ENCODE peak calls at places on chromosomes 3 and 15, in nine cellular contexts. G, R, P, H, I, U, W, K and Y are unnamed samples. For H3K27me3, the result is how much of the 10 kb centered on the place peaks cover.

GRCh38 chr3:184040010-184040409 is 8.5 kb downstream of the HTR3D start:
- DNase-seq in P (peak), K (peak), H (no peak), I (no peak), W (no peak), R (peak), G (no peak), U (no peak), Y (no peak)

GRCh38 chr15:68795298-68795848 is 25.3 kb downstream of the ANP32A start:
- DNase-seq in I (peak), R (no peak), G (peak), K (no peak), P (peak), H (peak), W (peak), U (peak), Y (peak)

GRCh38 chr15:41886741-41887140 is 7.1 kb downstream of the SPTBN5 start:
- DNase-seq in P (no peak), H (no peak), W (no peak), U (no peak), G (no peak), I (no peak), K (no peak), R (no peak), Y (no peak)

GRCh38 chr15:79657722-79658121 is 225.6 kb downstream of the MINAR1 start:
- DNase-seq in H (no peak), I (no peak), P (peak), R (no peak), K (no peak), U (no peak), W (no peak), G (no peak), Y (no peak)

GRCh38 chr15:81091889-81092558 is 42.0 kb upstream of the CFAP161 start:
- DNase-seq in W (no peak), I (no peak), R (peak), H (no peak), K (peak), U (no peak), G (no peak), P (no peak), Y (no peak)

GRCh38 chr15:74121040-74121439 is 9.3 kb upstream of the ISLR2 start:
- DNase-seq in I (no peak), U (no peak), R (no peak), G (no peak), P (no peak), H (no peak), W (no peak), K (no peak), Y (no peak)

GRCh38 chr3:117846238-117846637 is 1136.7 kb downstream of the TUSC7 start:
- DNase-seq in R (no peak), U (no peak), G (no peak), P (no peak), I (no peak), W (no peak), H (no peak), K (no peak), Y (no peak)

GRCh38 chr3:186417791-186418190 is 55.8 kb upstream of the DGKG start:
- DNase-seq in U (no peak), W (no peak), H (no peak), P (no peak), R (no peak), I (no peak), K (no peak), G (peak), Y (no peak)

GRCh38 chr3:133937061-133937686 is 41.5 kb upstream of the RAB6B start:
- DNase-seq in U (peak), R (no peak), W (peak), P (peak), I (peak), G (peak), H (peak), K (no peak), Y (no peak)

GRCh38 chr3:196968233-196969000 is at the start of gene PIGZ:
- DNase-seq in P (peak), I (no peak), K (no peak), G (no peak), H (peak), W (no peak), U (no peak), R (no peak), Y (peak)

GRCh38 chr15:63165166-63165859 is 8.0 kb upstream of the RPS27L start:
- DNase-seq in I (no peak), R (no peak), U (no peak), H (no peak), G (no peak), P (no peak), W (no peak), K (no peak), Y (no peak)

GRCh38 chr3:33089515-33089914 is 7.4 kb downstream of the GLB1 start:
- DNase-seq in W (no peak), P (no peak), H (no peak), U (no peak), G (no peak), I (no peak), K (no peak), R (no peak), Y (no peak)

GRCh38 chr3:71647751-71648150 is 64.2 kb upstream of the FOXP1 start:
- DNase-seq in R (no peak), K (no peak), U (no peak), W (no peak), H (no peak), G (no peak), P (no peak), I (no peak), Y (no peak)

GRCh38 chr3:111676177-111677021 is 81.3 kb upstream of the ZBED2 start:
- DNase-seq in H (no peak), U (no peak), W (no peak), P (peak), G (no peak), I (peak), K (peak), R (no peak), Y (no peak)

DNA sequence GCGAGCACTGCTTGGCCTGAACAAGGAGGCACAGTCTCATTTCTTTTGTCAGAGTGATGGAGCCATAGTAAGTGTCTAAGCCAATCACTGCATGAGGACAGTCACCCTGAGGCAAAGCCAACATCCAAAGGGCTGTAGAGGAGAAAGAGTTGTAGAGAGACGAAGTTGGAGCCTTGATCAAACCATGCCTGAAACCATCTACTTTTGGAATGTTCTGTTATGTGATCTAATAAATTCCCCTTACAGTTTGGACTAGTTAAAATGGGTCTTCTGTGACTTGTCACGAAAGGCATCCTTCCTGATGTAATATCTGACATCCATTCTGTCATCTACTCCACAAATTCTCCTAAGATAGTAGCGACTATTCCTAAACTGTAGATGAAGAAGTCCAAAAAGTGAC is 128.3 kb downstream of the FBLN2 start:
- DNase-seq in W (no peak), K (no peak), G (no peak), U (no peak), R (no peak), I (no peak), P (no peak), H (no peak), Y (no peak)
- H3K27me3 ChIP-seq in W (half or more), K (under half), G (under half), U (under half), R (under half), I (under half), P (under half), H (under half), Y (under half)

GRCh38 chr15:64229129-64229724 is 66.4 kb upstream of the PPIB start:
- DNase-seq in G (no peak), P (no peak), U (no peak), I (no peak), H (no peak), K (no peak), W (no peak), R (no peak), Y (no peak)

GRCh38 chr15:64225804-64226203 is 63.0 kb upstream of the PPIB start:
- DNase-seq in R (no peak), W (no peak), P (no peak), G (no peak), U (no peak), H (no peak), K (no peak), I (no peak), Y (no peak)

GRCh38 chr15:64222573-64223361 is 59.9 kb upstream of the PPIB start:
- DNase-seq in W (no peak), I (no peak), G (no peak), U (no peak), P (no peak), K (no peak), H (no peak), R (no peak), Y (no peak)

DNA sequence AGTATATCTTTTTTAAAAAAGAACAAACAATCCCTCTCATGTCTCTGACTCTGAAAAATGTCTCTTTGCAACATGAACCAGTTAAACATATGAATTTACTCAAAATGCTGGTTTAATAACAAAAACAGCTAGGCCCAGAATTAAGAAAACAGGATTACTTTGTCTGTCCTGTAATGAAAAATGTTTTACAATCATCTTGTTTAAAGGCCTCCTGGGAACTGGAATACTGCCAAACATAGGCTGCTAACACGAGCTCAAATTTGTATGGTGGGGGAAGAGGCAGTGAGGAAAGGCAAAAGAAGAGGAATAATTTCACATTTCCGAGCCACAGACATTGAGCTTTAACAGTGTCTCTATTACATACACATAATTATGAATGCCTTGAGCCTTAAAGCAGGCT is 61.7 kb upstream of the PPIB start:
- DNase-seq in H (no peak), U (peak), R (no peak), W (no peak), K (peak), I (no peak), G (no peak), P (no peak), Y (no peak)
- TF ChIP-seq POLR2AphosphoS5 in H (no peak), U (no peak), R (no peak), W (no peak), K (no peak), I (no peak), G (no peak), P (no peak), Y (no peak)

DNA sequence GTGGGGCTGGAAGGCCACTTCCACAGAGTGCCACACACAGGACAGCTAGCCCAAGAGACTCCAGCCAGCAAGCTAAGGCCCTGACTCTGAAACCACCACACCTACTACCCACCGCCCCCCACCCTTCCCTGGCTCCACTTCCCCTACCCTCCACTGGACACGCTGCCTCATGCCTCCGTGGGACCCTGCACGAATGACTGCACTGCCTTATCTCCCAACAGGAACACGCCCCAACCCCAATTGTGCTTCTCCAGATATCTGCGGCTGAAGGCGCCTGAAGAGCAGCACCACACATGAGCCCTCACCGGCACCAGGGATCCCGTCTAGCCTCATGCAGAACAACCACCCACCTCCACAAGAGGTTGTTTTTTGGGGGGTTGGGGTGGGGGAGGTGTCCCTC is 2.6 kb downstream of the LINGO1 start:
- DNase-seq in U (no peak), H (no peak), P (no peak), G (no peak), K (no peak), R (no peak), I (no peak), W (no peak), Y (no peak)
- H3K27me3 ChIP-seq in U (under half), H (under half), P (under half), G (under half), K (under half), R (under half), I (under half), W (under half), Y (under half)

DNA sequence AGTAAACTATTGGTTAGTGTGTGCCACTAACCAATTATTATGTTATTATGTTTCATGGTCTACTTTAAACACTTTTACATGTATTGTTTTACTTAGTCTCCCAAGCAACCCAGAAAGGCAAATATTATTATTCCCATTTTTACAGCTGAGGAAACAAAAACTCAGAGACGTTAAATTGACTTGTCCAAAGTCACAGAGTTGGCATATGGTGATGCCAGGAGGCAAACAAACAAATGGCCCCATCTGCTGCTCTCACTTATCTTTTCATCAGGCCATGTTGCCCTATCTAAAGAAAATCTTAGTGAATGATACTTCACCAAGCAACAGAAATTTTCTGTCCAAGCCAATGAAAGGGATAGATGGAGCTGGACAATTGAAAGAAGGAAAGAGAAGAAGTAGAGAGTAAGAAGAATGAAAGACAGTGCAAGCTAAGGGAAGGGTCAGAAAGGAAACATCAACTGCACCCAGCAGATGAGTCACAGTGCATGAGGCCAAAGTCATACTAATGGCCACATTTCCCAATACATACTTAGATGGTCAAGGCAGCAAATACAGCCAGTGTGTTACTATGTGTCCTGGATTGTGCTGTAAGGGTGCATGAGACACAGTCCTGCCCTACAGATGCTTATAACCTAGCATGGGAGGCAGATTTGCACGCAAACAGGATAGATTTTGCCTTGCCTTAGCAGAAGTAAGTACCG is 266.9 kb downstream of the KCNMB2 start:
- DNase-seq in R (no peak), W (no peak), K (no peak), I (no peak), U (no peak), H (no peak), P (no peak), G (peak), Y (no peak)
- TF ChIP-seq POLR2AphosphoS5 in R (no peak), W (no peak), K (no peak), I (no peak), U (no peak), H (no peak), P (no peak), G (no peak), Y (no peak)

GRCh38 chr3:116051040-116051439 is 394.2 kb downstream of the LSAMP start:
- DNase-seq in W (no peak), I (no peak), U (no peak), K (no peak), R (no peak), P (no peak), H (no peak), G (no peak), Y (no peak)

GRCh38 chr3:116053017-116053416 is 392.3 kb downstream of the LSAMP start:
- DNase-seq in I (no peak), G (no peak), R (no peak), P (no peak), H (no peak), U (no peak), W (no peak), K (no peak), Y (no peak)

GRCh38 chr3:116051586-116051985 is 393.7 kb downstream of the LSAMP start:
- DNase-seq in W (no peak), P (no peak), I (no peak), K (no peak), G (no peak), R (no peak), U (no peak), H (no peak), Y (no peak)

GRCh38 chr3:116050311-116050710 is 395.0 kb downstream of the LSAMP start:
- DNase-seq in W (no peak), G (no peak), R (no peak), K (no peak), U (no peak), I (no peak), H (no peak), P (no peak), Y (no peak)

DNA sequence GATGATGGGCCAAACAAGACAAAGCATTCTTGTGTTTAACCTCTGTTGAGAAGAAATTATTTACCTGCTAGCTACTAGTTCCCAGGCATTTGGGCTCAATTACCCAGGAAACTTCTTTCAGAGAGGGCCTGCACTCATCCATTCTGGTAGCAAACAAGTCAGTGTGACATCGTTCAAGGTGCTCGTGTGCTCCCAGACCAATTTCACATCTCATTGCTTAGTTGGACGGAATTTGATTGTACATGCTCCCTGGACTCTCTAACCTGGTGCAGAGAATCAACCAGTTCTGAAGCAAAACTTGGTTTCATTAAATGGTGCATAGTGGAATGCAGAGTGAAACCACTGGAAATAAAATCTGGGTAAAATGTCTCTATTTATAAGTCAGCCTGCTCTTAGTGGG is 392.7 kb downstream of the LSAMP start:
- DNase-seq in G (no peak), W (no peak), H (no peak), R (no peak), U (no peak), P (no peak), I (no peak), K (no peak), Y (no peak)
- H3K27me3 ChIP-seq in G (under half), W (under half), H (under half), R (under half), U (under half), P (under half), I (under half), K (under half), Y (under half)

GRCh38 chr3:64900916-64901903 is 213.4 kb upstream of the ADAMTS9 start:
- DNase-seq in I (no peak), U (no peak), K (no peak), G (peak), H (no peak), P (no peak), R (no peak), W (no peak), Y (no peak)

GRCh38 chr3:64906011-64906410 is 218.2 kb upstream of the ADAMTS9 start:
- DNase-seq in K (no peak), P (no peak), W (no peak), U (no peak), G (no peak), H (no peak), I (no peak), R (no peak), Y (no peak)

GRCh38 chr3:64902117-64902516 is 214.3 kb upstream of the ADAMTS9 start:
- DNase-seq in I (no peak), R (no peak), H (no peak), W (no peak), G (no peak), P (no peak), U (no peak), K (no peak), Y (no peak)

GRCh38 chr3:64900220-64900619 is 212.4 kb upstream of the ADAMTS9 start:
- DNase-seq in I (no peak), W (no peak), U (no peak), G (peak), K (no peak), P (no peak), R (no peak), H (no peak), Y (no peak)

GRCh38 chr3:64902991-64903390 is 215.2 kb upstream of the ADAMTS9 start:
- DNase-seq in U (no peak), W (no peak), I (no peak), K (no peak), P (no peak), H (no peak), G (peak), R (no peak), Y (no peak)
- TF ChIP-seq POLR2AphosphoS5 in U (no peak), W (no peak), I (no peak), K (no peak), P (no peak), H (no peak), G (no peak), R (no peak), Y (no peak)